ENCODE peak calls at places on chromosome 12, in six cellular contexts. One of them, this sample, is unnamed.

GRCh38 chr12:4168041-4168440 is 105.5 kb upstream of the CCND2 start:
- DNase-seq in IMR-90: no peak
- DNase-seq in ureter: no peak
- DNase-seq in body of pancreas: no peak
- DNase-seq in T-helper 1 cell: no peak
- DNase-seq in left cardiac atrium: no peak
- DNase-seq in this sample: no peak

GRCh38 chr12:47825239-47825639 is 5.5 kb upstream of the HDAC7 start:
- DNase-seq in IMR-90: no peak
- DNase-seq in ureter: no peak
- DNase-seq in body of pancreas: no peak
- DNase-seq in T-helper 1 cell: no peak
- DNase-seq in left cardiac atrium: peak
- DNase-seq in this sample: no peak

GRCh38 chr12:11408096-11408495 is 12.7 kb upstream of the PRB2 start:
- DNase-seq in IMR-90: no peak
- DNase-seq in ureter: no peak
- DNase-seq in body of pancreas: no peak
- DNase-seq in T-helper 1 cell: no peak
- DNase-seq in left cardiac atrium: no peak
- DNase-seq in this sample: no peak

GRCh38 chr12:57456737-57457490 is 1.8 kb downstream of the INHBE start:
- DNase-seq in IMR-90: no peak
- DNase-seq in ureter: no peak
- DNase-seq in body of pancreas: no peak
- DNase-seq in T-helper 1 cell: no peak
- DNase-seq in left cardiac atrium: no peak
- DNase-seq in this sample: no peak

GRCh38 chr12:120849765-120850164 is 54.4 kb downstream of the SPPL3 start:
- DNase-seq in IMR-90: peak
- DNase-seq in ureter: no peak
- DNase-seq in body of pancreas: no peak
- DNase-seq in T-helper 1 cell: no peak
- DNase-seq in left cardiac atrium: no peak
- DNase-seq in this sample: peak

GRCh38 chr12:18151036-18151435 is 61.0 kb upstream of the RERGL start:
- DNase-seq in IMR-90: no peak
- DNase-seq in ureter: no peak
- DNase-seq in body of pancreas: no peak
- DNase-seq in T-helper 1 cell: no peak
- DNase-seq in left cardiac atrium: no peak
- DNase-seq in this sample: no peak

GRCh38 chr12:78095623-78096022 is 264.9 kb downstream of the NAV3 start:
- DNase-seq in IMR-90: no peak
- DNase-seq in ureter: no peak
- DNase-seq in body of pancreas: no peak
- DNase-seq in T-helper 1 cell: no peak
- DNase-seq in left cardiac atrium: no peak
- DNase-seq in this sample: no peak

GRCh38 chr12:113142173-113142885 is 6.8 kb upstream of the RASAL1 start:
- DNase-seq in IMR-90: no peak
- DNase-seq in ureter: no peak
- DNase-seq in body of pancreas: peak
- DNase-seq in T-helper 1 cell: no peak
- DNase-seq in left cardiac atrium: no peak
- DNase-seq in this sample: peak

GRCh38 chr12:1246637-1247036 is 255.6 kb downstream of the ERC1 start:
- DNase-seq in IMR-90: no peak
- DNase-seq in ureter: no peak
- DNase-seq in body of pancreas: no peak
- DNase-seq in T-helper 1 cell: no peak
- DNase-seq in left cardiac atrium: no peak
- DNase-seq in this sample: no peak

GRCh38 chr12:79127268-79127895 is 262.8 kb downstream of the SYT1 start:
- DNase-seq in IMR-90: peak
- DNase-seq in ureter: no peak
- DNase-seq in body of pancreas: no peak
- DNase-seq in T-helper 1 cell: no peak
- DNase-seq in left cardiac atrium: no peak
- DNase-seq in this sample: no peak

GRCh38 chr12:59499774-59500173 is 96.1 kb upstream of the SLC16A7 start:
- DNase-seq in IMR-90: no peak
- DNase-seq in ureter: no peak
- DNase-seq in body of pancreas: no peak
- DNase-seq in T-helper 1 cell: no peak
- DNase-seq in left cardiac atrium: no peak
- DNase-seq in this sample: no peak

GRCh38 chr12:116534341-116535121 is 24.6 kb upstream of the MAP1LC3B2 start:
- DNase-seq in IMR-90: peak
- DNase-seq in ureter: no peak
- DNase-seq in body of pancreas: no peak
- DNase-seq in T-helper 1 cell: no peak
- DNase-seq in left cardiac atrium: no peak
- DNase-seq in this sample: peak

GRCh38 chr12:108333898-108334699 is 5.0 kb downstream of the CMKLR1 start:
- DNase-seq in IMR-90: peak
- DNase-seq in ureter: no peak
- DNase-seq in body of pancreas: no peak
- DNase-seq in T-helper 1 cell: no peak
- DNase-seq in left cardiac atrium: no peak
- DNase-seq in this sample: no peak

GRCh38 chr12:82174383-82174782 is 183.8 kb downstream of the CCDC59 start:
- DNase-seq in IMR-90: no peak
- DNase-seq in ureter: no peak
- DNase-seq in body of pancreas: no peak
- DNase-seq in T-helper 1 cell: no peak
- DNase-seq in left cardiac atrium: no peak
- DNase-seq in this sample: no peak

GRCh38 chr12:103924761-103925641 is 5.2 kb upstream of the HSP90B1 start:
- DNase-seq in IMR-90: peak
- DNase-seq in ureter: no peak
- DNase-seq in body of pancreas: no peak
- DNase-seq in T-helper 1 cell: no peak
- DNase-seq in left cardiac atrium: no peak
- DNase-seq in this sample: no peak

GRCh38 chr12:122190842-122191668 is 8.1 kb downstream of the LRRC43 start:
- DNase-seq in IMR-90: peak
- DNase-seq in ureter: no peak
- DNase-seq in body of pancreas: peak
- DNase-seq in T-helper 1 cell: no peak
- DNase-seq in left cardiac atrium: no peak
- DNase-seq in this sample: peak

GRCh38 chr12:51925400-51926063 is 18.2 kb downstream of the ACVRL1 start:
- DNase-seq in IMR-90: no peak
- DNase-seq in ureter: no peak
- DNase-seq in body of pancreas: no peak
- DNase-seq in T-helper 1 cell: no peak
- DNase-seq in left cardiac atrium: no peak
- DNase-seq in this sample: peak

GRCh38 chr12:107322063-107322462 is 228.7 kb upstream of the CRY1 start:
- DNase-seq in IMR-90: no peak
- DNase-seq in ureter: no peak
- DNase-seq in body of pancreas: no peak
- DNase-seq in T-helper 1 cell: no peak
- DNase-seq in left cardiac atrium: no peak
- DNase-seq in this sample: no peak

GRCh38 chr12:131087991-131088700 is 134.4 kb downstream of the ADGRD1 start:
- DNase-seq in IMR-90: no peak
- DNase-seq in ureter: peak
- DNase-seq in body of pancreas: peak
- DNase-seq in T-helper 1 cell: no peak
- DNase-seq in left cardiac atrium: no peak
- DNase-seq in this sample: peak

GRCh38 chr12:94266796-94267529 is 118.6 kb downstream of the PLXNC1 start:
- DNase-seq in IMR-90: peak
- DNase-seq in ureter: no peak
- DNase-seq in body of pancreas: no peak
- DNase-seq in T-helper 1 cell: no peak
- DNase-seq in left cardiac atrium: no peak
- DNase-seq in this sample: no peak

GRCh38 chr12:107514887-107515445 is 170.6 kb upstream of the PWP1 start:
- DNase-seq in IMR-90: peak
- DNase-seq in ureter: no peak
- DNase-seq in body of pancreas: no peak
- DNase-seq in T-helper 1 cell: no peak
- DNase-seq in left cardiac atrium: no peak
- DNase-seq in this sample: no peak

GRCh38 chr12:49288412-49288853 is 6.5 kb upstream of the PRPH start:
- DNase-seq in IMR-90: peak
- DNase-seq in ureter: no peak
- DNase-seq in body of pancreas: peak
- DNase-seq in T-helper 1 cell: peak
- DNase-seq in left cardiac atrium: no peak
- DNase-seq in this sample: no peak

GRCh38 chr12:93946542-93947150 is 201.7 kb upstream of the PLXNC1 start:
- DNase-seq in IMR-90: peak
- DNase-seq in ureter: no peak
- DNase-seq in body of pancreas: no peak
- DNase-seq in T-helper 1 cell: no peak
- DNase-seq in left cardiac atrium: no peak
- DNase-seq in this sample: no peak

GRCh38 chr12:4855121-4855924 is 54.4 kb upstream of the KCNA1 start:
- DNase-seq in IMR-90: peak
- DNase-seq in ureter: peak
- DNase-seq in body of pancreas: peak
- DNase-seq in T-helper 1 cell: no peak
- DNase-seq in left cardiac atrium: peak
- DNase-seq in this sample: peak

GRCh38 chr12:24444634-24445033 is 495.2 kb upstream of the SOX5 start:
- DNase-seq in IMR-90: no peak
- DNase-seq in ureter: no peak
- DNase-seq in body of pancreas: no peak
- DNase-seq in T-helper 1 cell: no peak
- DNase-seq in left cardiac atrium: no peak
- DNase-seq in this sample: no peak

GRCh38 chr12:131105736-131106356 is 152.1 kb downstream of the ADGRD1 start:
- DNase-seq in IMR-90: no peak
- DNase-seq in ureter: no peak
- DNase-seq in body of pancreas: no peak
- DNase-seq in T-helper 1 cell: no peak
- DNase-seq in left cardiac atrium: no peak
- DNase-seq in this sample: no peak

GRCh38 chr12:47762850-47763440 is 4.3 kb upstream of the RAPGEF3 start:
- DNase-seq in IMR-90: no peak
- DNase-seq in ureter: no peak
- DNase-seq in body of pancreas: no peak
- DNase-seq in T-helper 1 cell: no peak
- DNase-seq in left cardiac atrium: no peak
- DNase-seq in this sample: no peak

GRCh38 chr12:8554451-8555195 is 13.9 kb upstream of the CLEC4E start:
- DNase-seq in IMR-90: peak
- DNase-seq in ureter: no peak
- DNase-seq in body of pancreas: no peak
- DNase-seq in T-helper 1 cell: no peak
- DNase-seq in left cardiac atrium: no peak
- DNase-seq in this sample: no peak

GRCh38 chr12:50401383-50402155 is 884 bp downstream of the LARP4 start:
- DNase-seq in IMR-90: peak
- DNase-seq in ureter: no peak
- DNase-seq in body of pancreas: peak
- DNase-seq in T-helper 1 cell: no peak
- DNase-seq in left cardiac atrium: no peak
- DNase-seq in this sample: peak

GRCh38 chr12:129080413-129080812 is 227.1 kb downstream of the GLT1D1 start:
- DNase-seq in IMR-90: no peak
- DNase-seq in ureter: no peak
- DNase-seq in body of pancreas: no peak
- DNase-seq in T-helper 1 cell: no peak
- DNase-seq in left cardiac atrium: no peak
- DNase-seq in this sample: no peak